ENCODE peak calls at places on chromosome 22, in ten cellular contexts. One of them, this sample, is unnamed.
A peak's percentile ranks its signal among the peaks of the same experiment; 100 is the strongest.

GRCh38 chr22:47407626-47408025 is 645.2 kb downstream of the TBC1D22A start:
- DNase-seq in mesendoderm: no peak
- DNase-seq in fibroblast of pulmonary artery: no peak
- DNase-seq in globus pallidus: no peak
- DNase-seq in RWPE2: no peak
- DNase-seq in HTR-8/SVneo: no peak
- DNase-seq in bronchial epithelial cell: no peak
- DNase-seq in activated naive CD8-positive, alpha-beta T cell treated with anti-CD3 and anti-CD28 coated beads, Interleukin-2, amount 50 U/mL, for 24 hours: no peak
- DNase-seq in lower lobe of right lung: no peak
- DNase-seq in naive thymus-derived CD4-positive, alpha-beta T cell: no peak
- DNase-seq in this sample: no peak

GRCh38 chr22:24427500-24428164 is at the start of gene ADORA2A:
- DNase-seq in mesendoderm: no peak
- DNase-seq in fibroblast of pulmonary artery: no peak
- DNase-seq in globus pallidus: no peak
- DNase-seq in RWPE2: no peak
- DNase-seq in HTR-8/SVneo: no peak
- DNase-seq in bronchial epithelial cell: no peak
- DNase-seq in activated naive CD8-positive, alpha-beta T cell treated with anti-CD3 and anti-CD28 coated beads, Interleukin-2, amount 50 U/mL, for 24 hours: peak; percentile 87
- DNase-seq in lower lobe of right lung: peak; percentile 76
- DNase-seq in naive thymus-derived CD4-positive, alpha-beta T cell: peak; percentile 89
- DNase-seq in this sample: no peak

GRCh38 chr22:20741634-20742581 is 32.0 kb upstream of the SERPIND1 start:
- DNase-seq in mesendoderm: peak; percentile 47
- DNase-seq in fibroblast of pulmonary artery: peak; percentile 30
- DNase-seq in globus pallidus: peak; percentile 19
- DNase-seq in RWPE2: no peak
- DNase-seq in HTR-8/SVneo: peak; percentile 27
- DNase-seq in bronchial epithelial cell: peak; percentile 35
- DNase-seq in activated naive CD8-positive, alpha-beta T cell treated with anti-CD3 and anti-CD28 coated beads, Interleukin-2, amount 50 U/mL, for 24 hours: peak; percentile 31
- DNase-seq in lower lobe of right lung: no peak
- DNase-seq in naive thymus-derived CD4-positive, alpha-beta T cell: peak; percentile 36
- DNase-seq in this sample: peak; percentile 33

GRCh38 chr22:37244114-37244921 is at the start of gene RAC2:
- DNase-seq in mesendoderm: peak; percentile 58
- DNase-seq in fibroblast of pulmonary artery: peak; percentile 83
- DNase-seq in globus pallidus: no peak
- DNase-seq in RWPE2: peak; percentile 89
- DNase-seq in HTR-8/SVneo: no peak
- DNase-seq in bronchial epithelial cell: peak; percentile 70
- DNase-seq in activated naive CD8-positive, alpha-beta T cell treated with anti-CD3 and anti-CD28 coated beads, Interleukin-2, amount 50 U/mL, for 24 hours: peak; percentile 94
- DNase-seq in lower lobe of right lung: peak; percentile 91
- DNase-seq in naive thymus-derived CD4-positive, alpha-beta T cell: peak; percentile 76
- DNase-seq in this sample: peak; percentile 80

GRCh38 chr22:20994128-20994901 is 7.6 kb downstream of the THAP7 start:
- DNase-seq in mesendoderm: no peak
- DNase-seq in fibroblast of pulmonary artery: no peak
- DNase-seq in globus pallidus: no peak
- DNase-seq in RWPE2: no peak
- DNase-seq in HTR-8/SVneo: no peak
- DNase-seq in bronchial epithelial cell: no peak
- DNase-seq in activated naive CD8-positive, alpha-beta T cell treated with anti-CD3 and anti-CD28 coated beads, Interleukin-2, amount 50 U/mL, for 24 hours: no peak
- DNase-seq in lower lobe of right lung: no peak
- DNase-seq in naive thymus-derived CD4-positive, alpha-beta T cell: no peak
- DNase-seq in this sample: no peak

GRCh38 chr22:35928273-35928798 is 100.3 kb downstream of the RBFOX2 start:
- DNase-seq in mesendoderm: no peak
- DNase-seq in fibroblast of pulmonary artery: no peak
- DNase-seq in globus pallidus: no peak
- DNase-seq in RWPE2: no peak
- DNase-seq in HTR-8/SVneo: no peak
- DNase-seq in bronchial epithelial cell: peak; percentile 38
- DNase-seq in activated naive CD8-positive, alpha-beta T cell treated with anti-CD3 and anti-CD28 coated beads, Interleukin-2, amount 50 U/mL, for 24 hours: no peak
- DNase-seq in lower lobe of right lung: no peak
- DNase-seq in naive thymus-derived CD4-positive, alpha-beta T cell: no peak
- DNase-seq in this sample: no peak

GRCh38 chr22:23128269-23129108 is 13.3 kb downstream of the RSPH14 start:
- DNase-seq in mesendoderm: peak; percentile 82
- DNase-seq in fibroblast of pulmonary artery: peak; percentile 83
- DNase-seq in globus pallidus: peak; percentile 88
- DNase-seq in RWPE2: no peak
- DNase-seq in HTR-8/SVneo: peak; percentile 61
- DNase-seq in bronchial epithelial cell: peak; percentile 49
- DNase-seq in activated naive CD8-positive, alpha-beta T cell treated with anti-CD3 and anti-CD28 coated beads, Interleukin-2, amount 50 U/mL, for 24 hours: peak; percentile 80
- DNase-seq in lower lobe of right lung: peak; percentile 66
- DNase-seq in naive thymus-derived CD4-positive, alpha-beta T cell: peak; percentile 65
- DNase-seq in this sample: peak; percentile 43

GRCh38 chr22:20208713-20209310 is 58.0 kb upstream of the CCDC188 start:
- DNase-seq in mesendoderm: no peak
- DNase-seq in fibroblast of pulmonary artery: no peak
- DNase-seq in globus pallidus: no peak
- DNase-seq in RWPE2: no peak
- DNase-seq in HTR-8/SVneo: no peak
- DNase-seq in bronchial epithelial cell: no peak
- DNase-seq in activated naive CD8-positive, alpha-beta T cell treated with anti-CD3 and anti-CD28 coated beads, Interleukin-2, amount 50 U/mL, for 24 hours: no peak
- DNase-seq in lower lobe of right lung: no peak
- DNase-seq in naive thymus-derived CD4-positive, alpha-beta T cell: no peak
- DNase-seq in this sample: no peak

GRCh38 chr22:20068640-20069039 is 11.4 kb upstream of the DGCR8 start:
- DNase-seq in mesendoderm: no peak
- DNase-seq in fibroblast of pulmonary artery: no peak
- DNase-seq in globus pallidus: no peak
- DNase-seq in RWPE2: no peak
- DNase-seq in HTR-8/SVneo: no peak
- DNase-seq in bronchial epithelial cell: no peak
- DNase-seq in activated naive CD8-positive, alpha-beta T cell treated with anti-CD3 and anti-CD28 coated beads, Interleukin-2, amount 50 U/mL, for 24 hours: no peak
- DNase-seq in lower lobe of right lung: no peak
- DNase-seq in naive thymus-derived CD4-positive, alpha-beta T cell: no peak
- DNase-seq in this sample: no peak

GRCh38 chr22:27492566-27493201 is 308.9 kb downstream of the MN1 start:
- DNase-seq in mesendoderm: no peak
- DNase-seq in fibroblast of pulmonary artery: no peak
- DNase-seq in globus pallidus: no peak
- DNase-seq in RWPE2: no peak
- DNase-seq in HTR-8/SVneo: no peak
- DNase-seq in bronchial epithelial cell: no peak
- DNase-seq in activated naive CD8-positive, alpha-beta T cell treated with anti-CD3 and anti-CD28 coated beads, Interleukin-2, amount 50 U/mL, for 24 hours: no peak
- DNase-seq in lower lobe of right lung: no peak
- DNase-seq in naive thymus-derived CD4-positive, alpha-beta T cell: no peak
- DNase-seq in this sample: peak; percentile 6

GRCh38 chr22:31080848-31081649 is at the start of gene SMTN:
- DNase-seq in mesendoderm: peak; percentile 96
- DNase-seq in fibroblast of pulmonary artery: peak; percentile 88
- DNase-seq in globus pallidus: peak; percentile 73
- DNase-seq in RWPE2: peak; percentile 89
- DNase-seq in HTR-8/SVneo: peak; percentile 82
- DNase-seq in bronchial epithelial cell: peak; percentile 83
- DNase-seq in activated naive CD8-positive, alpha-beta T cell treated with anti-CD3 and anti-CD28 coated beads, Interleukin-2, amount 50 U/mL, for 24 hours: peak; percentile 93
- DNase-seq in lower lobe of right lung: peak; percentile 92
- DNase-seq in naive thymus-derived CD4-positive, alpha-beta T cell: peak; percentile 84
- DNase-seq in this sample: peak; percentile 87

GRCh38 chr22:17387356-17387755 is 18.1 kb downstream of the CECR2 start:
- DNase-seq in mesendoderm: no peak
- DNase-seq in fibroblast of pulmonary artery: no peak
- DNase-seq in globus pallidus: no peak
- DNase-seq in RWPE2: no peak
- DNase-seq in HTR-8/SVneo: no peak
- DNase-seq in bronchial epithelial cell: no peak
- DNase-seq in activated naive CD8-positive, alpha-beta T cell treated with anti-CD3 and anti-CD28 coated beads, Interleukin-2, amount 50 U/mL, for 24 hours: no peak
- DNase-seq in lower lobe of right lung: no peak
- DNase-seq in naive thymus-derived CD4-positive, alpha-beta T cell: no peak
- DNase-seq in this sample: no peak

GRCh38 chr22:35310556-35311550 is 11.2 kb downstream of the TOM1 start:
- DNase-seq in mesendoderm: no peak
- DNase-seq in fibroblast of pulmonary artery: no peak
- DNase-seq in globus pallidus: no peak
- DNase-seq in RWPE2: no peak
- DNase-seq in HTR-8/SVneo: no peak
- DNase-seq in bronchial epithelial cell: no peak
- DNase-seq in activated naive CD8-positive, alpha-beta T cell treated with anti-CD3 and anti-CD28 coated beads, Interleukin-2, amount 50 U/mL, for 24 hours: no peak
- DNase-seq in lower lobe of right lung: no peak
- DNase-seq in naive thymus-derived CD4-positive, alpha-beta T cell: no peak
- DNase-seq in this sample: no peak

GRCh38 chr22:49281467-49282340 is 546.0 kb downstream of the BRD1 start:
- DNase-seq in mesendoderm: no peak
- DNase-seq in fibroblast of pulmonary artery: no peak
- DNase-seq in globus pallidus: no peak
- DNase-seq in RWPE2: no peak
- DNase-seq in HTR-8/SVneo: no peak
- DNase-seq in bronchial epithelial cell: no peak
- DNase-seq in activated naive CD8-positive, alpha-beta T cell treated with anti-CD3 and anti-CD28 coated beads, Interleukin-2, amount 50 U/mL, for 24 hours: no peak
- DNase-seq in lower lobe of right lung: no peak
- DNase-seq in naive thymus-derived CD4-positive, alpha-beta T cell: no peak
- DNase-seq in this sample: peak; percentile 87

GRCh38 chr22:42626431-42626830 is 11.7 kb upstream of the POLDIP3 start:
- DNase-seq in mesendoderm: no peak
- DNase-seq in fibroblast of pulmonary artery: no peak
- DNase-seq in globus pallidus: no peak
- DNase-seq in RWPE2: no peak
- DNase-seq in HTR-8/SVneo: no peak
- DNase-seq in bronchial epithelial cell: no peak
- DNase-seq in activated naive CD8-positive, alpha-beta T cell treated with anti-CD3 and anti-CD28 coated beads, Interleukin-2, amount 50 U/mL, for 24 hours: no peak
- DNase-seq in lower lobe of right lung: no peak
- DNase-seq in naive thymus-derived CD4-positive, alpha-beta T cell: no peak
- DNase-seq in this sample: no peak

GRCh38 chr22:38294193-38294592 is 21.4 kb upstream of the TMEM184B start:
- DNase-seq in mesendoderm: no peak
- DNase-seq in fibroblast of pulmonary artery: no peak
- DNase-seq in globus pallidus: no peak
- DNase-seq in RWPE2: no peak
- DNase-seq in HTR-8/SVneo: no peak
- DNase-seq in bronchial epithelial cell: no peak
- DNase-seq in activated naive CD8-positive, alpha-beta T cell treated with anti-CD3 and anti-CD28 coated beads, Interleukin-2, amount 50 U/mL, for 24 hours: no peak
- DNase-seq in lower lobe of right lung: no peak
- DNase-seq in naive thymus-derived CD4-positive, alpha-beta T cell: no peak
- DNase-seq in this sample: no peak

GRCh38 chr22:49751968-49752597 is 75.6 kb downstream of the BRD1 start:
- DNase-seq in mesendoderm: no peak
- DNase-seq in fibroblast of pulmonary artery: no peak
- DNase-seq in globus pallidus: no peak
- DNase-seq in RWPE2: peak; percentile 54
- DNase-seq in HTR-8/SVneo: no peak
- DNase-seq in bronchial epithelial cell: no peak
- DNase-seq in activated naive CD8-positive, alpha-beta T cell treated with anti-CD3 and anti-CD28 coated beads, Interleukin-2, amount 50 U/mL, for 24 hours: no peak
- DNase-seq in lower lobe of right lung: no peak
- DNase-seq in naive thymus-derived CD4-positive, alpha-beta T cell: no peak
- DNase-seq in this sample: no peak

GRCh38 chr22:47175761-47176359 is 413.4 kb downstream of the TBC1D22A start:
- DNase-seq in mesendoderm: no peak
- DNase-seq in fibroblast of pulmonary artery: no peak
- DNase-seq in globus pallidus: no peak
- DNase-seq in RWPE2: peak; percentile 51
- DNase-seq in HTR-8/SVneo: no peak
- DNase-seq in bronchial epithelial cell: no peak
- DNase-seq in activated naive CD8-positive, alpha-beta T cell treated with anti-CD3 and anti-CD28 coated beads, Interleukin-2, amount 50 U/mL, for 24 hours: no peak
- DNase-seq in lower lobe of right lung: peak; percentile 18
- DNase-seq in naive thymus-derived CD4-positive, alpha-beta T cell: no peak
- DNase-seq in this sample: no peak

GRCh38 chr22:17412232-17412631 is 43.0 kb downstream of the CECR2 start:
- DNase-seq in mesendoderm: no peak
- DNase-seq in fibroblast of pulmonary artery: no peak
- DNase-seq in globus pallidus: peak; percentile 30
- DNase-seq in RWPE2: no peak
- DNase-seq in HTR-8/SVneo: no peak
- DNase-seq in bronchial epithelial cell: no peak
- DNase-seq in activated naive CD8-positive, alpha-beta T cell treated with anti-CD3 and anti-CD28 coated beads, Interleukin-2, amount 50 U/mL, for 24 hours: no peak
- DNase-seq in lower lobe of right lung: peak; percentile 67
- DNase-seq in naive thymus-derived CD4-positive, alpha-beta T cell: no peak
- DNase-seq in this sample: no peak

GRCh38 chr22:22026157-22026831 is 43.7 kb upstream of the TOP3B start:
- DNase-seq in mesendoderm: no peak
- DNase-seq in fibroblast of pulmonary artery: no peak
- DNase-seq in globus pallidus: no peak
- DNase-seq in RWPE2: no peak
- DNase-seq in HTR-8/SVneo: no peak
- DNase-seq in bronchial epithelial cell: no peak
- DNase-seq in activated naive CD8-positive, alpha-beta T cell treated with anti-CD3 and anti-CD28 coated beads, Interleukin-2, amount 50 U/mL, for 24 hours: no peak
- DNase-seq in lower lobe of right lung: no peak
- DNase-seq in naive thymus-derived CD4-positive, alpha-beta T cell: no peak
- DNase-seq in this sample: no peak

GRCh38 chr22:30196141-30196866 is 50.3 kb downstream of the LIF start:
- DNase-seq in mesendoderm: peak; percentile 99
- DNase-seq in fibroblast of pulmonary artery: peak; percentile 100
- DNase-seq in globus pallidus: no peak
- DNase-seq in RWPE2: peak; percentile 92
- DNase-seq in HTR-8/SVneo: peak; percentile 69
- DNase-seq in bronchial epithelial cell: peak; percentile 100
- DNase-seq in activated naive CD8-positive, alpha-beta T cell treated with anti-CD3 and anti-CD28 coated beads, Interleukin-2, amount 50 U/mL, for 24 hours: peak; percentile 57
- DNase-seq in lower lobe of right lung: peak; percentile 87
- DNase-seq in naive thymus-derived CD4-positive, alpha-beta T cell: peak; percentile 12
- DNase-seq in this sample: peak; percentile 99

GRCh38 chr22:22425366-22425765 is 83.2 kb downstream of the ZNF280B start:
- DNase-seq in mesendoderm: no peak
- DNase-seq in fibroblast of pulmonary artery: no peak
- DNase-seq in globus pallidus: no peak
- DNase-seq in RWPE2: no peak
- DNase-seq in HTR-8/SVneo: no peak
- DNase-seq in bronchial epithelial cell: no peak
- DNase-seq in activated naive CD8-positive, alpha-beta T cell treated with anti-CD3 and anti-CD28 coated beads, Interleukin-2, amount 50 U/mL, for 24 hours: no peak
- DNase-seq in lower lobe of right lung: no peak
- DNase-seq in naive thymus-derived CD4-positive, alpha-beta T cell: no peak
- DNase-seq in this sample: no peak

GRCh38 chr22:41360126-41360525 is 21.6 kb upstream of the TEF start:
- DNase-seq in mesendoderm: peak; percentile 88
- DNase-seq in fibroblast of pulmonary artery: no peak
- DNase-seq in globus pallidus: no peak
- DNase-seq in RWPE2: no peak
- DNase-seq in HTR-8/SVneo: no peak
- DNase-seq in bronchial epithelial cell: no peak
- DNase-seq in activated naive CD8-positive, alpha-beta T cell treated with anti-CD3 and anti-CD28 coated beads, Interleukin-2, amount 50 U/mL, for 24 hours: no peak
- DNase-seq in lower lobe of right lung: no peak
- DNase-seq in naive thymus-derived CD4-positive, alpha-beta T cell: no peak
- DNase-seq in this sample: no peak

GRCh38 chr22:24510694-24511625 is 15.8 kb downstream of the UPB1 start:
- DNase-seq in mesendoderm: peak; percentile 63
- DNase-seq in fibroblast of pulmonary artery: peak; percentile 85
- DNase-seq in globus pallidus: no peak
- DNase-seq in RWPE2: no peak
- DNase-seq in HTR-8/SVneo: no peak
- DNase-seq in bronchial epithelial cell: peak; percentile 29
- DNase-seq in activated naive CD8-positive, alpha-beta T cell treated with anti-CD3 and anti-CD28 coated beads, Interleukin-2, amount 50 U/mL, for 24 hours: no peak
- DNase-seq in lower lobe of right lung: no peak
- DNase-seq in naive thymus-derived CD4-positive, alpha-beta T cell: no peak
- DNase-seq in this sample: peak; percentile 49

GRCh38 chr22:38273135-38273761 is 438 bp upstream of the TMEM184B start:
- DNase-seq in mesendoderm: no peak
- DNase-seq in fibroblast of pulmonary artery: no peak
- DNase-seq in globus pallidus: peak; percentile 81
- DNase-seq in RWPE2: no peak
- DNase-seq in HTR-8/SVneo: no peak
- DNase-seq in bronchial epithelial cell: no peak
- DNase-seq in activated naive CD8-positive, alpha-beta T cell treated with anti-CD3 and anti-CD28 coated beads, Interleukin-2, amount 50 U/mL, for 24 hours: no peak
- DNase-seq in lower lobe of right lung: no peak
- DNase-seq in naive thymus-derived CD4-positive, alpha-beta T cell: no peak
- DNase-seq in this sample: no peak

GRCh38 chr22:49871482-49871881 is 17.8 kb downstream of the ZBED4 start:
- DNase-seq in mesendoderm: peak; percentile 33
- DNase-seq in fibroblast of pulmonary artery: no peak
- DNase-seq in globus pallidus: no peak
- DNase-seq in RWPE2: no peak
- DNase-seq in HTR-8/SVneo: no peak
- DNase-seq in bronchial epithelial cell: no peak
- DNase-seq in activated naive CD8-positive, alpha-beta T cell treated with anti-CD3 and anti-CD28 coated beads, Interleukin-2, amount 50 U/mL, for 24 hours: no peak
- DNase-seq in lower lobe of right lung: no peak
- DNase-seq in naive thymus-derived CD4-positive, alpha-beta T cell: no peak
- DNase-seq in this sample: no peak

GRCh38 chr22:44181033-44181911 is 547 bp downstream of the PARVG start:
- DNase-seq in mesendoderm: no peak
- DNase-seq in fibroblast of pulmonary artery: no peak
- DNase-seq in globus pallidus: no peak
- DNase-seq in RWPE2: no peak
- DNase-seq in HTR-8/SVneo: no peak
- DNase-seq in bronchial epithelial cell: no peak
- DNase-seq in activated naive CD8-positive, alpha-beta T cell treated with anti-CD3 and anti-CD28 coated beads, Interleukin-2, amount 50 U/mL, for 24 hours: peak; percentile 67
- DNase-seq in lower lobe of right lung: peak; percentile 79
- DNase-seq in naive thymus-derived CD4-positive, alpha-beta T cell: peak; percentile 51
- DNase-seq in this sample: no peak

GRCh38 chr22:34696557-34696956 is 369.4 kb upstream of the ISX start:
- DNase-seq in mesendoderm: peak; percentile 75
- DNase-seq in fibroblast of pulmonary artery: no peak
- DNase-seq in globus pallidus: no peak
- DNase-seq in RWPE2: no peak
- DNase-seq in HTR-8/SVneo: no peak
- DNase-seq in bronchial epithelial cell: no peak
- DNase-seq in activated naive CD8-positive, alpha-beta T cell treated with anti-CD3 and anti-CD28 coated beads, Interleukin-2, amount 50 U/mL, for 24 hours: no peak
- DNase-seq in lower lobe of right lung: no peak
- DNase-seq in naive thymus-derived CD4-positive, alpha-beta T cell: no peak
- DNase-seq in this sample: peak; percentile 28